ENCODE peak calls at places on chromosomes 4 and X, in six cellular contexts. I is WERI-Rb-1; P is tibial artery; E is pancreas; J is cardiac fibroblast; K is CD4-positive, alpha-beta T cell. F is an unnamed sample.

GRCh38 chr4:187073820-187074219 is 350.2 kb upstream of the FAT1 start:
- DNase-seq in P (no peak), E (no peak), J (no peak), I (no peak), K (no peak), F (no peak)

GRCh38 chr4:13910556-13910955 is 283.0 kb upstream of the BOD1L1 start:
- DNase-seq in I (no peak), J (no peak), K (no peak), P (no peak), E (no peak), F (no peak)

GRCh38 chrX:134388161-134389109 is 71.5 kb upstream of the HPRT1 start:
- DNase-seq in K (no peak), I (no peak), P (no peak), J (no peak), E (no peak), F (peak)

GRCh38 chrX:14125451-14125850 is 95.8 kb upstream of the GEMIN8 start:
- DNase-seq in K (no peak), J (no peak), I (no peak), P (no peak), E (no peak), F (no peak)

GRCh38 chr4:156782491-156782890 is 189.1 kb downstream of the PDGFC start:
- DNase-seq in I (no peak), P (no peak), K (no peak), E (no peak), J (no peak), F (no peak)

GRCh38 chrX:115233497-115234219 is at the start of gene LRCH2:
- DNase-seq in I (peak), P (peak), E (peak), J (peak), K (no peak), F (no peak)

GRCh38 chr4:139665690-139666529 is at the start of gene MGST2:
- DNase-seq in E (peak), I (peak), K (peak), J (peak), P (peak), F (peak)

GRCh38 chrX:110178179-110178865 is 139.6 kb downstream of the AMMECR1 start:
- DNase-seq in P (no peak), J (no peak), E (no peak), I (no peak), K (no peak), F (no peak)

GRCh38 chr4:37885496-37885895 is 5.4 kb upstream of the TBC1D1 start:
- DNase-seq in P (peak), I (no peak), E (no peak), J (peak), K (no peak), F (no peak)

DNA sequence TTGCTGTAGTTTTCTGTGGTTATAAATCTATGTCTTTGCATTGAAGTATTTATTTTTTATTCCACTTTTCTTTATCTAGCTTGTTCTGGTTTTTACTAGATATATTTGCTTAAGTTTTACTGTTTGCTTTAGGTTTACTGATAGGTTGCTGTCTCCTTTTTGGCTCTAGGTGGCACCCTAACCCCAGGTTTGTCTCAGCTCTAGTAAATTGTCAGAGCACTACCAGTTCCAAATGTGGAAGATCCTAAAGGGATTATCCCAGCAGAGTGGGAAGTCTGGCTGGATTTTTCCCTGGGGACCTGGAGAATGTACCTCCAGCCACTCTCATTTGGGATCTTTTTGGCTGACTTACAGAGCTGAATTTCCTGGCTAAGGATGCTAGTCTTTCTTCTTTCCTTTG is 106.1 kb downstream of the PBDC1 start:
- DNase-seq in K (peak), P (no peak), J (peak), I (peak), E (no peak), F (peak)
- TF ChIP-seq CTCF in K (peak), P (peak), J (peak), I (peak), E (no peak), F (no peak)

GRCh38 chrX:73850124-73851013 is 287.4 kb downstream of the CHIC1 start:
- DNase-seq in P (no peak), E (peak), J (peak), K (no peak), I (no peak), F (peak)
- TF ChIP-seq CTCF in P (no peak), E (no peak), J (peak), K (no peak), I (peak), F (no peak)

GRCh38 chr4:94000559-94000958 is 172.0 kb downstream of the ATOH1 start:
- DNase-seq in K (no peak), E (no peak), J (no peak), I (no peak), P (no peak), F (no peak)
- TF ChIP-seq CTCF in K (no peak), E (no peak), J (no peak), I (no peak), P (no peak), F (no peak)

DNA sequence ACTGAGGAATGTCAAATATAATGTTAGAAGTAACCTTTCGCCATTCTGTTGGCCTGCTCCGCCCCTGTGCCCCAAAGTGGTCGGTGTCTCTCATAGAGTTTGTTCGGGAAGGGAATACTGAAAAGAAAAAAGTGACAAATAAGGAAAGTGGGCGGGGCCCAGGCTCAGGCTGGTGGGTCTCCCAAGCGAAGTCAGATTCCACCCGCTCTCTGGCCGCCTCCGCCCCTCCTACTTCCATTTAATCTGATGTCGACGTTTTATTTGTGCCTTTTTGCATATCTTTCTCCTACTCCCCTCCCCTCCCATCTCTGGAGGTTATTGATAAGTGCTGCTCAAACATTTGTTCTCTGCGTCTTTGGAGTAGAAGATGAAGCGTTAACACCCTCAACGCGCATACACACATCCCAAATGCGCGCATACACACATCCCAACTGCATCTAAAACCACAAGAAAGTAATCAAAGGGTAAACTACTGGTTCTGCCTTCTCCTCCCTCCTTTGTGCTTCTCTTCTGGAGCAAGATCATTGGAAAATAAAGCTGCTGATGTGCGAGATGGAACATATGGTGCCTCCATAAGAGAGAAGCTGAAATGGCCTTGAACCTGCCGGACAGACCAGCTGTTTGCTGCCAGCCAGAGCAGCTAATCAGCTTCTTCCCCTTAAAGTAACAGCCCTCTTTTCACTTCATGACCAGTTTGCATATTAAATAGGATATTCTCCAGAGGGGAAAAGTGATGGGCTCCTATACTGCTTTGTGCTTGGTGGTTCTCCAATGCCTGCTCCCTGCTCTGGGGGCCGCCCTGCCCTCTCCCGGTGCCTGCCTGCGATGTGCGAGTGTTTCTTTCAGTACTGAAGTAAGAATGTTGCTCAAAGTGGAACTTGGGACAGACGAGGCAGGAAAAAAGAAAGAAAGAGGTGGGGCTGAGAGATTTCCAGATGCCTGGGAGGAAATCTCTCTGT is 3.1 kb downstream of the MAMLD1 start:
- DNase-seq in I (peak), J (peak), K (no peak), E (peak), P (peak), F (no peak)
- TF ChIP-seq CTCF in I (no peak), J (peak), K (no peak), E (no peak), P (no peak), F (no peak)

DNA sequence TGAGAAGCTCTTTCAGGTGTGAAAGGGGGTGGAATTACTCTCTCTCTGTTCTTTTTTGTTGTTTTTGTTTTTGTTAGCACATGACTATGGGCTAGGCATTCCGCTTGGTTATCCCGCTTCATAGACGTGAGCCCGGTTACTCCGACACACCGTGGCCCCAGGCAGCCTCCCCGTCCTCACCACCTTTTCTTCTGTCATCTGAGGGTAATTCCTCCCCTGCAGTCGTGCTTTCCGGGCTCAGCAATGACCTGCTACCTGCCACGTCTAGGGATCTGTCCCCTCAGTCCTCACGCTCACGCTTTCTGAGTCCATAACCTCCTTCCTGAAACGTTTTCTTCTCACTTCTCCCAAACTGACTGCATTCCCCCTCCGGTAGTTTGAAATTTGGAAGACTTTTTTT is 691 bp upstream of the REST start:
- DNase-seq in E (no peak), K (no peak), I (peak), P (no peak), J (no peak), F (peak)
- TF ChIP-seq CTCF in E (no peak), K (no peak), I (no peak), P (no peak), J (no peak), F (no peak)

GRCh38 chr4:94590493-94590892 is 138.8 kb downstream of the PDLIM5 start:
- DNase-seq in J (peak), E (no peak), P (no peak), I (peak), K (no peak), F (no peak)

GRCh38 chr4:94591289-94591688 is 139.5 kb downstream of the PDLIM5 start:
- DNase-seq in P (no peak), I (no peak), K (no peak), J (no peak), E (no peak), F (no peak)

GRCh38 chr4:94595013-94595412 is 143.3 kb downstream of the PDLIM5 start:
- DNase-seq in E (no peak), P (no peak), I (no peak), K (no peak), J (no peak), F (no peak)

GRCh38 chr4:94598758-94599157 is 147.0 kb downstream of the PDLIM5 start:
- DNase-seq in K (no peak), J (no peak), P (no peak), E (no peak), I (no peak), F (no peak)

DNA sequence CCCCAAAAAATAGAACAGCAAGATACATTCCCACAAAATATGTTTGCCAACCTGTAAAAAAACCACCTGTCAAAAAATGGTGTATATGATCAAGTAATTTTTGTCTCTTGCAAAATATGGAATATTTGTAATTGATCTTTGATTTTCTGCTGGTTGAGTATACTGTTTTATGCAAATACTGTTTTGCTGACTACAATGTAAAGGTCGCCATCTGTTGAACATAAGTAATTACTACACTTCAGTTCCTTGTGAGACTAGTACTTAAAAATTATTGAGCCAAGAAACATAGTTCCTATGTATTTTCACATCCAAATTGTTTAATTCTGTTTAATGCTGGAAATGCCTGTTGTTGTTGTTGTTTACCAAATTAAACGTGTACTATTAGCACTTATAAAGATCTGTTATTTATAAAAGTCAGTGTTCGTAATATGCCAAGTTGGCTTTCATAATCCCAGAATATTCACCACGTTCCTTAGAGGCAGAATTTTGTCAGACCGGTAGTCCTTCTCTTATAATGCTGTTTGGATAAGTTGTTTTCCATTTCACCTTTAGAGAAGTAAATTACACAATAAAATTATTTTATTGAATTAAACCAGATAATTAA is 144.2 kb downstream of the PDLIM5 start:
- DNase-seq in K (no peak), J (peak), E (no peak), P (no peak), I (no peak), F (peak)
- TF ChIP-seq CTCF in K (peak), J (peak), E (no peak), P (peak), I (peak), F (no peak)

F was measured in GM20000.